ENCODE peak calls at places on chromosomes 4 and X, in five cellular contexts. C is A549, J is HCT116, N is sigmoid colon, Z is tibial nerve. Q is an unnamed sample.

GRCh38 chrX:121836000-121836399 is 788.6 kb downstream of the GLUD2 start:
- DNase-seq in C (no peak), J (no peak), N (no peak), Z (no peak), Q (no peak)

GRCh38 chr4:5619913-5620625 is 88.3 kb downstream of the EVC2 start:
- DNase-seq in C (no peak), J (no peak), N (no peak), Z (no peak), Q (no peak)

GRCh38 chrX:17944833-17945497 is 83.9 kb upstream of the RAI2 start:
- DNase-seq in C (peak; percentile 7), J (no peak), N (no peak), Z (peak; percentile 29), Q (no peak)

GRCh38 chrX:48648299-48648698 is 35.3 kb upstream of the WAS start:
- DNase-seq in C (peak; percentile 53), J (no peak), N (peak; percentile 74), Z (peak; percentile 56), Q (no peak)

GRCh38 chr4:40238008-40238699 is 41.3 kb downstream of the RHOH start:
- DNase-seq in C (no peak), J (no peak), N (no peak), Z (no peak), Q (no peak)

GRCh38 chr4:145935253-145936141 is 3.1 kb downstream of the ZNF827 start:
- DNase-seq in C (peak; percentile 32), J (no peak), N (no peak), Z (no peak), Q (no peak)

GRCh38 chr4:168924648-168925047 is 85.4 kb downstream of the CBR4 start:
- DNase-seq in C (no peak), J (no peak), N (no peak), Z (no peak), Q (no peak)

GRCh38 chr4:172553216-172553615 is 615.4 kb upstream of the GALNT7 start:
- DNase-seq in C (no peak), J (no peak), N (no peak), Z (no peak), Q (no peak)

GRCh38 chr4:73816814-73817213 is 19.7 kb upstream of the CXCL6 start:
- DNase-seq in C (peak; percentile 66), J (no peak), N (no peak), Z (peak; percentile 23), Q (no peak)

GRCh38 chr4:177313263-177313662 is 3.6 kb downstream of the NEIL3 start:
- DNase-seq in C (no peak), J (no peak), N (no peak), Z (no peak), Q (no peak)

GRCh38 chr4:177308125-177308524 is 1.5 kb upstream of the NEIL3 start:
- DNase-seq in C (peak; percentile 81), J (no peak), N (no peak), Z (no peak), Q (no peak)

GRCh38 chr4:177308842-177309524 is 691 bp upstream of the NEIL3 start:
- DNase-seq in C (no peak), J (no peak), N (no peak), Z (no peak), Q (no peak)

GRCh38 chr4:177309525-177310371 is at the start of gene NEIL3:
- DNase-seq in C (peak; percentile 91), J (peak; percentile 73), N (peak; percentile 90), Z (peak; percentile 66), Q (peak; percentile 94)
- TF ChIP-seq POLR2A in C (no peak), J (peak; percentile 42), N (no peak), Z (no peak), Q (no peak)

GRCh38 chrX:1535241-1536041 is 1.5 kb downstream of the P2RY8 start:
- DNase-seq in C (no peak), J (no peak), N (no peak), Z (peak; percentile 64), Q (peak; percentile 49)

GRCh38 chrX:1537031-1537715 is at the start of gene P2RY8:
- DNase-seq in C (peak; percentile 64), J (no peak), N (peak; percentile 79), Z (peak; percentile 80), Q (peak; percentile 74)

GRCh38 chrX:1533083-1533482 is 3.9 kb downstream of the P2RY8 start:
- DNase-seq in C (no peak), J (no peak), N (no peak), Z (no peak), Q (no peak)

GRCh38 chrX:1534321-1535168 is 2.4 kb downstream of the P2RY8 start:
- DNase-seq in C (no peak), J (no peak), N (no peak), Z (no peak), Q (no peak)

GRCh38 chrX:1536712-1537030 is 314 bp downstream of the P2RY8 start:
- DNase-seq in C (no peak), J (no peak), N (no peak), Z (no peak), Q (peak; percentile 59)
- H3K4me3 ChIP-seq in C (peak overlapping the region; percentile 26), J (no peak overlapping the region), N (peak overlapping the region; percentile 38), Z (peak overlapping the region; percentile 25), Q (peak overlapping the region; percentile 40)

DNA sequence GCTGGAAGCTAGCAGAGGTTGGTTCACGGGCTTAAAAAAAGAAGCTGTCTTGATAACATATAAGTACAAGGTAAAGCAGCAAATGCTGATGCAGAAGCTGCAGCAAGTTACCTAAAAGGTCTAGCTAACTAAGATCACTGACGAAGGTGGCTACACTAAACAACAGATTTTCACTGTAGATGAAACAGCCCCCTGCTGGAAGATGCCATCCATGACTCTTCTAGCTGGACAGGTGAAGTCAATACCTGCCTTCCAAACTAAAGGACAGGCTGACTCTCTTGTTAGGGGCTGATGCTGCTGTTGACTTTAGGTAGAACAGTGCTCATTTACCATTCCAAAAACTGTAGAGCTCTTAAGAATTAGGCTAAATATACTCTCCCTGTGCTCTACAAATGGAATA is 99.5 kb downstream of the FBXW7 start:
- DNase-seq in C (no peak), J (no peak), N (no peak), Z (no peak), Q (no peak)
- TF ChIP-seq CTCF in C (no peak), J (peak; percentile 39), N (no peak), Z (no peak), Q (no peak)

DNA sequence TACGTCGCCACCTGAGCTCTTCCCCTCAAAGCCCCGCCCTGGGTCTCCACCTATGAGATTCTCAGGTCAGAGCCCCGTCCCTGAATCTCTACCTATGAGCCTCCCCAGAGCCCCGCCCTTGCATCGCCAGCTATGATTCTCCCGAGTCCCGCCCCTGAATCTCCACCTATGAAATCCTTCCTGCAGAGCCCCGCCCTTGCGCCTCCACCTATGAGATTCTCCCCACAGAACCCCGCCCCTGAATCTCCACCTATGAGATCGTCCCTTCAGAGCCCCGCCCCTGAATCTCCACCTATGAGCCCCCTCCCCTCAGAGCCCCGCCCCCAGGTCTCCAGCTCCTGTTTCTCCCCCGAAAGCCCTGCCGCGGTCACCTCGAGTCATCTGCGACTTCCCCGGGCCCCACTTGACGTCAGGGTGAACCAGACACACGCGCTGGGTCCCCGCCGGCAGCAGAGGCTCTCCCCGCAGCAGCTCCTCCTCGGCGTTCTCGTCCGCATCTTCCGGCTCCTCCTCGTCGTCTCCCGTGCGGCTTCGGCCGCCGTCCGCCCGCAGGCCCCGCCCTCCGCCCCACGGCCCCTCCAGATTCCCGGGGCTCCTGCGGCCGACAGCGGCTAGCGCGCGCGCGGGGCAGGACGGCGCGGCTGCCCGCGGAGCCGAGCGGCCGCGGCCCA is 393 bp downstream of the GTPBP6 start:
- DNase-seq in C (peak; percentile 99), J (peak; percentile 97), N (peak; percentile 99), Z (peak; percentile 100), Q (peak; percentile 98)
- TF ChIP-seq POLR2A in C (no peak), J (peak; percentile 24), N (peak; percentile 65), Z (peak; percentile 75), Q (peak; percentile 62)

GRCh38 chrX:56762220-56762619 is 33.2 kb downstream of the NBDY start:
- DNase-seq in C (no peak), J (no peak), N (no peak), Z (no peak), Q (no peak)

GRCh38 chrX:56762707-56763555 is 33.9 kb downstream of the NBDY start:
- DNase-seq in C (no peak), J (no peak), N (peak; percentile 63), Z (no peak), Q (no peak)

GRCh38 chrX:56764153-56764974 is 35.3 kb downstream of the NBDY start:
- DNase-seq in C (peak; percentile 73), J (peak; percentile 19), N (peak; percentile 91), Z (peak; percentile 54), Q (peak; percentile 67)

GRCh38 chrX:56764975-56765791 is 36.1 kb downstream of the NBDY start:
- DNase-seq in C (no peak), J (no peak), N (peak; percentile 49), Z (no peak), Q (peak; percentile 30)

DNA sequence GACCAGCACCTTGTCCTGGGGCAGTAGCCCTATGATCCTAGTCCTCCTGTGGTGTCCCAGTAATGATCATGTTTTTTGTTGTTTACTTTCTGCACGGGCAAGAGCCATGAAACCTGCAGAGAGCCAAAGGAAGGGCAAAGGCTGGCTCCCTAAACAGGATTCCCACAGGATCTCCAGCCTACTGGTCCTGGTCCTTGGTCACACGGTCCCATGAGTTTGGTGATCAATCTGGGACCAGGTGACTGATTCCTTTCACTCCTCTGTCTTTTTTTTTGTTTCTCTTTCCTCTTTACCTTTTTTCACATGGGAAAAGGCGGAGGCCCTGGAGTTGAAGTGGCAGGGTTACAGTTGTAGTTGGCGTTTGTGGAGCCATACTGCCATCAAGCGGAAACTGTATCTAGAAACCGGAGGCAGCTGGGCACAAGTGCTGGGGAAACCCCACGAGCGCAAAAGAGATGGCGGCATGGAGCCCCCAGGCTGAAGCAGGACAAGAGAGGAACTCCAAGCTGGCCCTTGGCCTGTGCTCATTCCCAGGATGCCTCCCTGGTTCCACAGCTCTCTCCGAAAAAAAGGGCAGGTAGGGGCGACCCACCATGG is 34.6 kb downstream of the NBDY start:
- DNase-seq in C (no peak), J (no peak), N (peak; percentile 92), Z (no peak), Q (peak; percentile 59)
- H3K4me3 ChIP-seq in C (no peak overlapping the region), J (no peak overlapping the region), N (peak overlapping the region; percentile 56), Z (peak overlapping the region; percentile 71), Q (peak overlapping the region; percentile 61)

GRCh38 chrX:107777536-107777832 is at the start of gene NCBP2L:
- DNase-seq in C (no peak), J (no peak), N (no peak), Z (no peak), Q (no peak)
- TF ChIP-seq CTCF in C (no peak), J (no peak), N (no peak), Z (no peak), Q (no peak)

Q was measured in right lobe of liver.